ENCODE peak calls at places on chromosomes 3 and 15, in six cellular contexts. One of them, this sample, is unnamed.

GRCh38 chr3:458614-459375 is 262.2 kb downstream of the CHL1 start:
- DNase-seq in left ventricle myocardium superior: no peak
- DNase-seq in left colon: no peak
- DNase-seq in effector memory CD8-positive, alpha-beta T cell: no peak
- DNase-seq in stimulated activated CD8-positive, alpha-beta memory T cell treated with anti-CD3 and anti-CD28 coated beads, Interleukin-7, amount 100 ng/mL, for 1 hour: no peak
- DNase-seq in HTR-8/SVneo: no peak
- DNase-seq in this sample: no peak

GRCh38 chr15:101172421-101173097 is 79.3 kb downstream of the CHSY1 start:
- DNase-seq in stimulated activated CD8-positive, alpha-beta memory T cell treated with anti-CD3 and anti-CD28 coated beads, Interleukin-7, amount 100 ng/mL, for 1 hour: no peak
- DNase-seq in left ventricle myocardium superior: no peak
- DNase-seq in HTR-8/SVneo: no peak
- DNase-seq in effector memory CD8-positive, alpha-beta T cell: no peak
- DNase-seq in left colon: no peak
- DNase-seq in this sample: no peak

GRCh38 chr15:49492834-49493233 is 69.8 kb downstream of the FGF7 start:
- DNase-seq in stimulated activated CD8-positive, alpha-beta memory T cell treated with anti-CD3 and anti-CD28 coated beads, Interleukin-7, amount 100 ng/mL, for 1 hour: no peak
- DNase-seq in left colon: no peak
- DNase-seq in effector memory CD8-positive, alpha-beta T cell: no peak
- DNase-seq in HTR-8/SVneo: no peak
- DNase-seq in left ventricle myocardium superior: no peak
- DNase-seq in this sample: no peak

GRCh38 chr15:68384451-68385239 is 47.3 kb downstream of the ITGA11 start:
- DNase-seq in left colon: no peak
- DNase-seq in stimulated activated CD8-positive, alpha-beta memory T cell treated with anti-CD3 and anti-CD28 coated beads, Interleukin-7, amount 100 ng/mL, for 1 hour: no peak
- DNase-seq in left ventricle myocardium superior: peak; percentile 58
- DNase-seq in effector memory CD8-positive, alpha-beta T cell: no peak
- DNase-seq in HTR-8/SVneo: peak; percentile 81
- DNase-seq in this sample: no peak

GRCh38 chr15:57327985-57328471 is 48.3 kb upstream of the CGNL1 start:
- DNase-seq in HTR-8/SVneo: peak; percentile 73
- DNase-seq in left colon: no peak
- DNase-seq in effector memory CD8-positive, alpha-beta T cell: no peak
- DNase-seq in stimulated activated CD8-positive, alpha-beta memory T cell treated with anti-CD3 and anti-CD28 coated beads, Interleukin-7, amount 100 ng/mL, for 1 hour: no peak
- DNase-seq in left ventricle myocardium superior: no peak
- DNase-seq in this sample: no peak

GRCh38 chr15:78915341-78916087 is 29.3 kb downstream of the CTSH start:
- DNase-seq in effector memory CD8-positive, alpha-beta T cell: no peak
- DNase-seq in left ventricle myocardium superior: peak; percentile 60
- DNase-seq in stimulated activated CD8-positive, alpha-beta memory T cell treated with anti-CD3 and anti-CD28 coated beads, Interleukin-7, amount 100 ng/mL, for 1 hour: no peak
- DNase-seq in left colon: no peak
- DNase-seq in HTR-8/SVneo: no peak
- DNase-seq in this sample: peak; percentile 38

GRCh38 chr3:128241741-128242140 is 88.5 kb downstream of the EEFSEC start:
- DNase-seq in left colon: no peak
- DNase-seq in stimulated activated CD8-positive, alpha-beta memory T cell treated with anti-CD3 and anti-CD28 coated beads, Interleukin-7, amount 100 ng/mL, for 1 hour: no peak
- DNase-seq in left ventricle myocardium superior: no peak
- DNase-seq in effector memory CD8-positive, alpha-beta T cell: no peak
- DNase-seq in HTR-8/SVneo: no peak
- DNase-seq in this sample: no peak

GRCh38 chr15:79117442-79118204 is 27.0 kb upstream of the RASGRF1 start:
- DNase-seq in HTR-8/SVneo: no peak
- DNase-seq in left ventricle myocardium superior: no peak
- DNase-seq in effector memory CD8-positive, alpha-beta T cell: no peak
- DNase-seq in left colon: no peak
- DNase-seq in stimulated activated CD8-positive, alpha-beta memory T cell treated with anti-CD3 and anti-CD28 coated beads, Interleukin-7, amount 100 ng/mL, for 1 hour: no peak
- DNase-seq in this sample: no peak

GRCh38 chr3:116815831-116816588 is 106.4 kb downstream of the TUSC7 start:
- DNase-seq in left ventricle myocardium superior: no peak
- DNase-seq in left colon: peak; percentile 6
- DNase-seq in effector memory CD8-positive, alpha-beta T cell: no peak
- DNase-seq in stimulated activated CD8-positive, alpha-beta memory T cell treated with anti-CD3 and anti-CD28 coated beads, Interleukin-7, amount 100 ng/mL, for 1 hour: no peak
- DNase-seq in HTR-8/SVneo: no peak
- DNase-seq in this sample: no peak

GRCh38 chr3:62178739-62179600 is 194.4 kb downstream of the FEZF2 start:
- DNase-seq in left colon: no peak
- DNase-seq in HTR-8/SVneo: no peak
- DNase-seq in effector memory CD8-positive, alpha-beta T cell: no peak
- DNase-seq in left ventricle myocardium superior: no peak
- DNase-seq in stimulated activated CD8-positive, alpha-beta memory T cell treated with anti-CD3 and anti-CD28 coated beads, Interleukin-7, amount 100 ng/mL, for 1 hour: no peak
- DNase-seq in this sample: no peak

GRCh38 chr3:188389711-188390346 is 235.9 kb downstream of the LPP start:
- DNase-seq in HTR-8/SVneo: no peak
- DNase-seq in left colon: peak; percentile 35
- DNase-seq in effector memory CD8-positive, alpha-beta T cell: no peak
- DNase-seq in stimulated activated CD8-positive, alpha-beta memory T cell treated with anti-CD3 and anti-CD28 coated beads, Interleukin-7, amount 100 ng/mL, for 1 hour: no peak
- DNase-seq in left ventricle myocardium superior: peak; percentile 38
- DNase-seq in this sample: peak; percentile 60

GRCh38 chr3:129313415-129313982 is 34.8 kb downstream of the HMCES start:
- DNase-seq in HTR-8/SVneo: no peak
- DNase-seq in left colon: no peak
- DNase-seq in effector memory CD8-positive, alpha-beta T cell: peak; percentile 19
- DNase-seq in stimulated activated CD8-positive, alpha-beta memory T cell treated with anti-CD3 and anti-CD28 coated beads, Interleukin-7, amount 100 ng/mL, for 1 hour: no peak
- DNase-seq in left ventricle myocardium superior: no peak
- DNase-seq in this sample: no peak

GRCh38 chr3:187694801-187695200 is 7.6 kb downstream of the RTP2 start:
- DNase-seq in HTR-8/SVneo: no peak
- DNase-seq in effector memory CD8-positive, alpha-beta T cell: no peak
- DNase-seq in left ventricle myocardium superior: no peak
- DNase-seq in stimulated activated CD8-positive, alpha-beta memory T cell treated with anti-CD3 and anti-CD28 coated beads, Interleukin-7, amount 100 ng/mL, for 1 hour: no peak
- DNase-seq in left colon: no peak
- DNase-seq in this sample: no peak

GRCh38 chr15:44011238-44011873 is 183.7 kb downstream of the FRMD5 start:
- DNase-seq in effector memory CD8-positive, alpha-beta T cell: no peak
- DNase-seq in HTR-8/SVneo: no peak
- DNase-seq in left colon: no peak
- DNase-seq in left ventricle myocardium superior: no peak
- DNase-seq in stimulated activated CD8-positive, alpha-beta memory T cell treated with anti-CD3 and anti-CD28 coated beads, Interleukin-7, amount 100 ng/mL, for 1 hour: no peak
- DNase-seq in this sample: no peak

GRCh38 chr3:187314176-187314575 is 22.6 kb upstream of the MASP1 start:
- DNase-seq in left colon: no peak
- DNase-seq in stimulated activated CD8-positive, alpha-beta memory T cell treated with anti-CD3 and anti-CD28 coated beads, Interleukin-7, amount 100 ng/mL, for 1 hour: no peak
- DNase-seq in effector memory CD8-positive, alpha-beta T cell: no peak
- DNase-seq in left ventricle myocardium superior: no peak
- DNase-seq in HTR-8/SVneo: no peak
- DNase-seq in this sample: no peak

GRCh38 chr15:36682091-36682490 is 102.7 kb downstream of the CDIN1 start:
- DNase-seq in left ventricle myocardium superior: no peak
- DNase-seq in stimulated activated CD8-positive, alpha-beta memory T cell treated with anti-CD3 and anti-CD28 coated beads, Interleukin-7, amount 100 ng/mL, for 1 hour: no peak
- DNase-seq in effector memory CD8-positive, alpha-beta T cell: no peak
- DNase-seq in HTR-8/SVneo: peak; percentile 9
- DNase-seq in left colon: no peak
- DNase-seq in this sample: no peak

GRCh38 chr3:71510485-71510884 is 73.0 kb downstream of the FOXP1 start:
- DNase-seq in stimulated activated CD8-positive, alpha-beta memory T cell treated with anti-CD3 and anti-CD28 coated beads, Interleukin-7, amount 100 ng/mL, for 1 hour: no peak
- DNase-seq in HTR-8/SVneo: peak; percentile 24
- DNase-seq in left colon: no peak
- DNase-seq in effector memory CD8-positive, alpha-beta T cell: no peak
- DNase-seq in left ventricle myocardium superior: no peak
- DNase-seq in this sample: no peak

GRCh38 chr3:136861890-136862610 is at the start of gene NCK1:
- DNase-seq in effector memory CD8-positive, alpha-beta T cell: peak; percentile 97
- DNase-seq in stimulated activated CD8-positive, alpha-beta memory T cell treated with anti-CD3 and anti-CD28 coated beads, Interleukin-7, amount 100 ng/mL, for 1 hour: peak; percentile 96
- DNase-seq in HTR-8/SVneo: peak; percentile 98
- DNase-seq in left ventricle myocardium superior: peak; percentile 99
- DNase-seq in left colon: peak; percentile 98
- DNase-seq in this sample: peak; percentile 99

GRCh38 chr3:177875786-177876476 is 660.3 kb upstream of the KCNMB2 start:
- DNase-seq in left colon: no peak
- DNase-seq in stimulated activated CD8-positive, alpha-beta memory T cell treated with anti-CD3 and anti-CD28 coated beads, Interleukin-7, amount 100 ng/mL, for 1 hour: no peak
- DNase-seq in HTR-8/SVneo: no peak
- DNase-seq in left ventricle myocardium superior: no peak
- DNase-seq in effector memory CD8-positive, alpha-beta T cell: no peak
- DNase-seq in this sample: no peak

GRCh38 chr3:47291158-47291753 is 8.5 kb downstream of the KLHL18 start:
- DNase-seq in HTR-8/SVneo: no peak
- DNase-seq in left ventricle myocardium superior: no peak
- DNase-seq in effector memory CD8-positive, alpha-beta T cell: no peak
- DNase-seq in stimulated activated CD8-positive, alpha-beta memory T cell treated with anti-CD3 and anti-CD28 coated beads, Interleukin-7, amount 100 ng/mL, for 1 hour: no peak
- DNase-seq in left colon: no peak
- DNase-seq in this sample: no peak

GRCh38 chr15:92809880-92810361 is 90.2 kb upstream of the CHD2 start:
- DNase-seq in effector memory CD8-positive, alpha-beta T cell: peak; percentile 15
- DNase-seq in left colon: peak; percentile 62
- DNase-seq in left ventricle myocardium superior: no peak
- DNase-seq in HTR-8/SVneo: no peak
- DNase-seq in stimulated activated CD8-positive, alpha-beta memory T cell treated with anti-CD3 and anti-CD28 coated beads, Interleukin-7, amount 100 ng/mL, for 1 hour: no peak
- DNase-seq in this sample: no peak

GRCh38 chr3:114558271-114558670 is 264.4 kb downstream of the TIGIT start:
- DNase-seq in left ventricle myocardium superior: no peak
- DNase-seq in HTR-8/SVneo: no peak
- DNase-seq in stimulated activated CD8-positive, alpha-beta memory T cell treated with anti-CD3 and anti-CD28 coated beads, Interleukin-7, amount 100 ng/mL, for 1 hour: no peak
- DNase-seq in left colon: no peak
- DNase-seq in effector memory CD8-positive, alpha-beta T cell: no peak
- DNase-seq in this sample: no peak

GRCh38 chr3:133208184-133208583 is 170.0 kb downstream of the TMEM108 start:
- DNase-seq in effector memory CD8-positive, alpha-beta T cell: no peak
- DNase-seq in HTR-8/SVneo: no peak
- DNase-seq in left ventricle myocardium superior: no peak
- DNase-seq in left colon: no peak
- DNase-seq in stimulated activated CD8-positive, alpha-beta memory T cell treated with anti-CD3 and anti-CD28 coated beads, Interleukin-7, amount 100 ng/mL, for 1 hour: no peak
- DNase-seq in this sample: no peak

GRCh38 chr15:77192451-77192850 is 121.5 kb upstream of the TSPAN3 start:
- DNase-seq in left ventricle myocardium superior: no peak
- DNase-seq in left colon: no peak
- DNase-seq in stimulated activated CD8-positive, alpha-beta memory T cell treated with anti-CD3 and anti-CD28 coated beads, Interleukin-7, amount 100 ng/mL, for 1 hour: no peak
- DNase-seq in effector memory CD8-positive, alpha-beta T cell: no peak
- DNase-seq in HTR-8/SVneo: no peak
- DNase-seq in this sample: no peak

GRCh38 chr15:98654790-98655360 is 6.5 kb downstream of the IGF1R start:
- DNase-seq in stimulated activated CD8-positive, alpha-beta memory T cell treated with anti-CD3 and anti-CD28 coated beads, Interleukin-7, amount 100 ng/mL, for 1 hour: no peak
- DNase-seq in left colon: no peak
- DNase-seq in left ventricle myocardium superior: no peak
- DNase-seq in effector memory CD8-positive, alpha-beta T cell: no peak
- DNase-seq in HTR-8/SVneo: no peak
- DNase-seq in this sample: no peak

GRCh38 chr3:10553586-10554235 is 48.3 kb upstream of the ATP2B2 start:
- DNase-seq in effector memory CD8-positive, alpha-beta T cell: no peak
- DNase-seq in left colon: no peak
- DNase-seq in HTR-8/SVneo: no peak
- DNase-seq in stimulated activated CD8-positive, alpha-beta memory T cell treated with anti-CD3 and anti-CD28 coated beads, Interleukin-7, amount 100 ng/mL, for 1 hour: no peak
- DNase-seq in left ventricle myocardium superior: no peak
- DNase-seq in this sample: no peak

GRCh38 chr3:46866720-46867549 is 3.7 kb upstream of the MYL3 start:
- DNase-seq in stimulated activated CD8-positive, alpha-beta memory T cell treated with anti-CD3 and anti-CD28 coated beads, Interleukin-7, amount 100 ng/mL, for 1 hour: peak; percentile 55
- DNase-seq in left colon: peak; percentile 89
- DNase-seq in HTR-8/SVneo: peak; percentile 71
- DNase-seq in effector memory CD8-positive, alpha-beta T cell: peak; percentile 81
- DNase-seq in left ventricle myocardium superior: peak; percentile 95
- DNase-seq in this sample: peak; percentile 87

GRCh38 chr3:11499144-11499543 is 144.6 kb downstream of the VGLL4 start:
- DNase-seq in effector memory CD8-positive, alpha-beta T cell: no peak
- DNase-seq in left colon: no peak
- DNase-seq in HTR-8/SVneo: peak; percentile 63
- DNase-seq in left ventricle myocardium superior: no peak
- DNase-seq in stimulated activated CD8-positive, alpha-beta memory T cell treated with anti-CD3 and anti-CD28 coated beads, Interleukin-7, amount 100 ng/mL, for 1 hour: no peak
- DNase-seq in this sample: no peak